ENCODE peak calls at places on chromosomes 3 and 15, in five cellular contexts. One of them, this sample, is unnamed.

GRCh38 chr3:32569540-32570425 is 875 bp downstream of the DYNC1LI1 start:
- DNase-seq in mammary epithelial cell: peak; percentile 66
- DNase-seq in uterus: peak; percentile 55
- DNase-seq in suprapubic skin: peak; percentile 83
- DNase-seq in kidney: peak; percentile 87
- DNase-seq in this sample: peak; percentile 82

GRCh38 chr3:155076888-155077287 is 3.2 kb upstream of the MME start:
- DNase-seq in mammary epithelial cell: no peak
- DNase-seq in uterus: no peak
- DNase-seq in suprapubic skin: no peak
- DNase-seq in kidney: no peak
- DNase-seq in this sample: no peak

GRCh38 chr3:32975891-32976290 is 24.4 kb downstream of the CCR4 start:
- DNase-seq in mammary epithelial cell: no peak
- DNase-seq in uterus: no peak
- DNase-seq in suprapubic skin: no peak
- DNase-seq in kidney: no peak
- DNase-seq in this sample: no peak

GRCh38 chr15:85620321-85621044 is 174.2 kb downstream of the KLHL25 start:
- DNase-seq in mammary epithelial cell: peak; percentile 40
- DNase-seq in uterus: no peak
- DNase-seq in suprapubic skin: no peak
- DNase-seq in kidney: no peak
- DNase-seq in this sample: no peak

GRCh38 chr15:39462691-39463090 is 118.2 kb upstream of the THBS1 start:
- DNase-seq in mammary epithelial cell: peak; percentile 9
- DNase-seq in uterus: no peak
- DNase-seq in suprapubic skin: no peak
- DNase-seq in kidney: no peak
- DNase-seq in this sample: no peak

GRCh38 chr3:152235709-152236298 is 32.9 kb upstream of the MBNL1 start:
- DNase-seq in mammary epithelial cell: peak; percentile 35
- DNase-seq in uterus: no peak
- DNase-seq in suprapubic skin: no peak
- DNase-seq in kidney: no peak
- DNase-seq in this sample: no peak

GRCh38 chr15:23422099-23422945 is 24.7 kb downstream of the GOLGA6L2 start:
- DNase-seq in mammary epithelial cell: no peak
- DNase-seq in uterus: no peak
- DNase-seq in suprapubic skin: no peak
- DNase-seq in kidney: peak; percentile 41
- DNase-seq in this sample: no peak

GRCh38 chr15:43266834-43267233 is at the start of gene TGM5:
- DNase-seq in mammary epithelial cell: peak; percentile 91
- DNase-seq in uterus: no peak
- DNase-seq in suprapubic skin: no peak
- DNase-seq in kidney: peak; percentile 85
- DNase-seq in this sample: peak; percentile 65

GRCh38 chr3:56086355-56086754 is 381.9 kb downstream of the ERC2 start:
- DNase-seq in mammary epithelial cell: no peak
- DNase-seq in uterus: no peak
- DNase-seq in suprapubic skin: no peak
- DNase-seq in kidney: no peak
- DNase-seq in this sample: no peak

GRCh38 chr15:84878504-84878903 is 6.0 kb upstream of the SLC28A1 start:
- DNase-seq in mammary epithelial cell: peak; percentile 58
- DNase-seq in uterus: peak; percentile 68
- DNase-seq in suprapubic skin: no peak
- DNase-seq in kidney: no peak
- DNase-seq in this sample: no peak

GRCh38 chr3:135905058-135905724 is 60.3 kb upstream of the PPP2R3A start:
- DNase-seq in mammary epithelial cell: peak; percentile 35
- DNase-seq in uterus: no peak
- DNase-seq in suprapubic skin: no peak
- DNase-seq in kidney: no peak
- DNase-seq in this sample: no peak

GRCh38 chr15:65375871-65376552 is 1.8 kb downstream of the IGDCC3 start:
- DNase-seq in mammary epithelial cell: no peak
- DNase-seq in uterus: no peak
- DNase-seq in suprapubic skin: peak; percentile 42
- DNase-seq in kidney: no peak
- DNase-seq in this sample: no peak

GRCh38 chr3:119529883-119530282 is 29.5 kb downstream of the CD80 start:
- DNase-seq in mammary epithelial cell: peak; percentile 1
- DNase-seq in uterus: no peak
- DNase-seq in suprapubic skin: no peak
- DNase-seq in kidney: no peak
- DNase-seq in this sample: no peak

GRCh38 chr15:77024273-77025065 is 29.5 kb downstream of the PSTPIP1 start:
- DNase-seq in mammary epithelial cell: peak; percentile 21
- DNase-seq in uterus: peak; percentile 70
- DNase-seq in suprapubic skin: peak; percentile 68
- DNase-seq in kidney: peak; percentile 81
- DNase-seq in this sample: no peak

GRCh38 chr3:175977968-175978752 is 1119.0 kb downstream of the NAALADL2 start:
- DNase-seq in mammary epithelial cell: no peak
- DNase-seq in uterus: no peak
- DNase-seq in suprapubic skin: peak; percentile 42
- DNase-seq in kidney: peak; percentile 39
- DNase-seq in this sample: no peak

GRCh38 chr3:58521917-58522680 is 14.9 kb downstream of the ACOX2 start:
- DNase-seq in mammary epithelial cell: no peak
- DNase-seq in uterus: no peak
- DNase-seq in suprapubic skin: no peak
- DNase-seq in kidney: peak; percentile 79
- DNase-seq in this sample: no peak

GRCh38 chr15:48515497-48515896 is 130.0 kb downstream of the FBN1 start:
- DNase-seq in mammary epithelial cell: no peak
- DNase-seq in uterus: no peak
- DNase-seq in suprapubic skin: no peak
- DNase-seq in kidney: no peak
- DNase-seq in this sample: no peak

GRCh38 chr3:175248832-175249231 is 389.7 kb downstream of the NAALADL2 start:
- DNase-seq in mammary epithelial cell: no peak
- DNase-seq in uterus: no peak
- DNase-seq in suprapubic skin: no peak
- DNase-seq in kidney: no peak
- DNase-seq in this sample: no peak

GRCh38 chr15:101451192-101451799 is 38.2 kb downstream of the PCSK6 start:
- DNase-seq in mammary epithelial cell: no peak
- DNase-seq in uterus: peak; percentile 70
- DNase-seq in suprapubic skin: no peak
- DNase-seq in kidney: peak; percentile 87
- DNase-seq in this sample: peak; percentile 68

GRCh38 chr3:15055019-15055557 is 10.0 kb downstream of the MRPS25 start:
- DNase-seq in mammary epithelial cell: no peak
- DNase-seq in uterus: no peak
- DNase-seq in suprapubic skin: no peak
- DNase-seq in kidney: no peak
- DNase-seq in this sample: no peak

GRCh38 chr15:81113204-81113657 is 20.8 kb upstream of the CFAP161 start:
- DNase-seq in mammary epithelial cell: no peak
- DNase-seq in uterus: no peak
- DNase-seq in suprapubic skin: no peak
- DNase-seq in kidney: no peak
- DNase-seq in this sample: no peak

GRCh38 chr3:179671709-179672337 is 19.0 kb downstream of the USP13 start:
- DNase-seq in mammary epithelial cell: no peak
- DNase-seq in uterus: no peak
- DNase-seq in suprapubic skin: no peak
- DNase-seq in kidney: no peak
- DNase-seq in this sample: no peak

GRCh38 chr3:101167341-101167740 is 153.0 kb downstream of the IMPG2 start:
- DNase-seq in mammary epithelial cell: no peak
- DNase-seq in uterus: no peak
- DNase-seq in suprapubic skin: no peak
- DNase-seq in kidney: no peak
- DNase-seq in this sample: no peak

GRCh38 chr3:98763814-98764691 is 913 bp downstream of the ST3GAL6 start:
- DNase-seq in mammary epithelial cell: no peak
- DNase-seq in uterus: no peak
- DNase-seq in suprapubic skin: no peak
- DNase-seq in kidney: no peak
- DNase-seq in this sample: no peak

GRCh38 chr3:98764692-98765002 is 1.5 kb downstream of the ST3GAL6 start:
- DNase-seq in mammary epithelial cell: no peak
- DNase-seq in uterus: no peak
- DNase-seq in suprapubic skin: no peak
- DNase-seq in kidney: no peak
- DNase-seq in this sample: no peak

GRCh38 chr3:98765721-98766120 is 2.6 kb downstream of the ST3GAL6 start:
- DNase-seq in mammary epithelial cell: no peak
- DNase-seq in uterus: no peak
- DNase-seq in suprapubic skin: no peak
- DNase-seq in kidney: no peak
- DNase-seq in this sample: no peak

GRCh38 chr3:98761656-98762229 is 1.4 kb upstream of the ST3GAL6 start:
- DNase-seq in mammary epithelial cell: no peak
- DNase-seq in uterus: no peak
- DNase-seq in suprapubic skin: no peak
- DNase-seq in kidney: no peak
- DNase-seq in this sample: no peak

GRCh38 chr3:98763076-98763475 is at the start of gene ST3GAL6:
- DNase-seq in mammary epithelial cell: peak; percentile 43
- DNase-seq in uterus: peak; percentile 24
- DNase-seq in suprapubic skin: no peak
- DNase-seq in kidney: no peak
- DNase-seq in this sample: no peak
- H3K4me3 ChIP-seq in mammary epithelial cell: no peak within 1 kb of the TSS
- H3K4me3 ChIP-seq in uterus: no peak within 1 kb of the TSS
- H3K4me3 ChIP-seq in suprapubic skin: peak within 1 kb of the TSS; percentile 7
- H3K4me3 ChIP-seq in kidney: no peak within 1 kb of the TSS
- H3K4me3 ChIP-seq in this sample: peak within 1 kb of the TSS; percentile 22

GRCh38 chr15:33971811-33972210 is 3.5 kb downstream of the CHRM5 start:
- DNase-seq in mammary epithelial cell: no peak
- DNase-seq in uterus: no peak
- DNase-seq in suprapubic skin: no peak
- DNase-seq in kidney: no peak
- DNase-seq in this sample: no peak

GRCh38 chr15:33980159-33980558 is 11.9 kb downstream of the CHRM5 start:
- DNase-seq in mammary epithelial cell: no peak
- DNase-seq in uterus: no peak
- DNase-seq in suprapubic skin: no peak
- DNase-seq in kidney: no peak
- DNase-seq in this sample: no peak

GRCh38 chr15:33975023-33975565 is 6.8 kb downstream of the CHRM5 start:
- DNase-seq in mammary epithelial cell: no peak
- DNase-seq in uterus: no peak
- DNase-seq in suprapubic skin: no peak
- DNase-seq in kidney: no peak
- DNase-seq in this sample: no peak
- TF ChIP-seq CTCF in mammary epithelial cell: peak; percentile 7
- TF ChIP-seq CTCF in uterus: no peak
- TF ChIP-seq CTCF in suprapubic skin: no peak
- TF ChIP-seq CTCF in kidney: no peak
- TF ChIP-seq CTCF in this sample: no peak

GRCh38 chr3:45612138-45612537 is 17.6 kb downstream of the LIMD1 start:
- DNase-seq in mammary epithelial cell: no peak
- DNase-seq in uterus: no peak
- DNase-seq in suprapubic skin: no peak
- DNase-seq in kidney: no peak
- DNase-seq in this sample: no peak
- H3K27ac ChIP-seq in mammary epithelial cell: peak overlapping the region; percentile 63
- H3K27ac ChIP-seq in uterus: no peak overlapping the region
- H3K27ac ChIP-seq in suprapubic skin: no peak overlapping the region
- H3K27ac ChIP-seq in kidney: no peak overlapping the region
- H3K27ac ChIP-seq in this sample: no peak overlapping the region

DNA sequence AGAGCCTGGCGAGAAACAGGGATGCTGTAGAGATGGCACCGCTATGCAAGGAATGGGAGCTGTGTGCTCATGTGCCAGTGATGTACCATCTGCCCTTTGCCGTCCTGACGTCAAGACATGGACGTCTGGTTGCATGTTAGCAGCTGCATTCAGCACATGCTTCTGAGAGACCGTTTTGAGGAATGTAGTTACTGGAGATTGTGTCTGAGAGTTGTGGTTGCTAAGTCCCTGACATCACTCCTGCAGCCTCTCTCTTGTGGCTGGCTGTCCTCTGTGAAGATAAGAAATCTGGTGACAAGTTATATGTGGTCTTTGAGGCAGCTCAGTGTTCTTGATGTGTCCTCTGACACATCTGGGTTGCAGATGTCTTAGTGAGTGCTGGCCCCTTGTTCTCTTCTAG is 165.1 kb downstream of the APBA2 start:
- DNase-seq in mammary epithelial cell: no peak
- DNase-seq in uterus: no peak
- DNase-seq in suprapubic skin: no peak
- DNase-seq in kidney: no peak
- DNase-seq in this sample: peak; percentile 28
- H3K4me3 ChIP-seq in mammary epithelial cell: no peak overlapping the region
- H3K4me3 ChIP-seq in uterus: no peak overlapping the region
- H3K4me3 ChIP-seq in suprapubic skin: no peak overlapping the region
- H3K4me3 ChIP-seq in kidney: no peak overlapping the region
- H3K4me3 ChIP-seq in this sample: no peak overlapping the region

This sample was measured in coronary artery.